ENCODE peak calls at places on chromosomes 16 and 17, in six cellular contexts. F is WTC11, L is fibroblast of lung, U is neural progenitor cell, T is RWPE1, P is heart left ventricle. G is an unnamed sample.

GRCh38 chr16:77841275-77841640 is 52.9 kb downstream of the VAT1L start:
- DNase-seq in F (no peak), U (no peak), P (no peak), L (no peak), T (no peak), G (no peak)

GRCh38 chr17:437545-437944 is 84.9 kb upstream of the RPH3AL start:
- DNase-seq in L (no peak), F (no peak), P (no peak), U (no peak), T (no peak), G (no peak)

GRCh38 chr17:42833771-42834422 is 700 bp downstream of the PSME3 start:
- DNase-seq in T (no peak), P (no peak), L (no peak), F (no peak), U (peak), G (peak)

GRCh38 chr17:83196973-83197880 is 117.8 kb downstream of the METRNL start:
- DNase-seq in T (no peak), P (peak), F (no peak), U (no peak), L (no peak), G (peak)

GRCh38 chr17:16052486-16052885 is 52.9 kb downstream of the TTC19 start:
- DNase-seq in T (no peak), F (no peak), L (no peak), U (no peak), P (no peak), G (no peak)

GRCh38 chr17:59845595-59846390 is 47.0 kb downstream of the TUBD1 start:
- DNase-seq in F (no peak), T (peak), L (peak), P (no peak), U (no peak), G (no peak)

GRCh38 chr16:13153696-13154095 is 252.3 kb downstream of the SHISA9 start:
- DNase-seq in U (no peak), F (no peak), T (no peak), P (no peak), L (no peak), G (no peak)

GRCh38 chr17:79644617-79645016 is 33.8 kb upstream of the RBFOX3 start:
- DNase-seq in P (no peak), T (no peak), U (no peak), F (no peak), L (no peak), G (no peak)

GRCh38 chr17:56347646-56348045 is 194.4 kb downstream of the ANKFN1 start:
- DNase-seq in U (no peak), L (no peak), P (no peak), F (no peak), T (no peak), G (no peak)

GRCh38 chr17:82876149-82876548 is 36.3 kb upstream of the ZNF750 start:
- DNase-seq in F (no peak), L (peak), T (peak), U (no peak), P (peak), G (no peak)

GRCh38 chr17:27868565-27868964 is 24.6 kb downstream of the LYRM9 start:
- DNase-seq in T (no peak), L (no peak), P (no peak), U (no peak), F (no peak), G (no peak)

GRCh38 chr17:51540151-51540550 is 279.8 kb downstream of the UTP18 start:
- DNase-seq in L (no peak), U (no peak), F (no peak), T (no peak), P (no peak), G (no peak)

GRCh38 chr16:84266451-84266850 is 26.6 kb upstream of the KCNG4 start:
- DNase-seq in F (peak), U (peak), T (peak), P (peak), L (peak), G (peak)

GRCh38 chr17:5042152-5043022 is 7.2 kb upstream of the SLC52A1 start:
- DNase-seq in L (no peak), F (no peak), U (no peak), T (no peak), P (no peak), G (no peak)

GRCh38 chr17:12859520-12859919 is 70.2 kb downstream of the ARHGAP44 start:
- DNase-seq in L (no peak), U (no peak), T (no peak), P (no peak), F (no peak), G (no peak)

GRCh38 chr16:728131-728889 is 1.4 kb downstream of the HAGHL start:
- DNase-seq in P (peak), L (peak), U (peak), T (peak), F (peak), G (peak)

GRCh38 chr17:68398731-68399637 is 58.3 kb downstream of the WIPI1 start:
- DNase-seq in T (peak), U (peak), L (peak), P (peak), F (peak), G (peak)

GRCh38 chr17:83098241-83099085 is 19.1 kb downstream of the METRNL start:
- DNase-seq in T (no peak), U (peak), P (no peak), L (no peak), F (no peak), G (peak)

GRCh38 chr16:57071840-57072541 is 20.4 kb upstream of the CPNE2 start:
- DNase-seq in F (no peak), U (no peak), T (peak), L (peak), P (no peak), G (no peak)

GRCh38 chr17:63124536-63124935 is 158.5 kb downstream of the TANC2 start:
- DNase-seq in U (no peak), P (no peak), L (no peak), T (no peak), F (peak), G (peak)

GRCh38 chr16:31371619-31372484 is 16.9 kb downstream of the ITGAX start:
- DNase-seq in T (no peak), F (no peak), L (no peak), U (no peak), P (no peak), G (no peak)

GRCh38 chr16:85436636-85437160 is 176.4 kb upstream of the GSE1 start:
- DNase-seq in P (peak), U (peak), L (peak), F (peak), T (no peak), G (peak)

GRCh38 chr17:32927724-32928526 is at the start of gene TMEM98:
- DNase-seq in U (peak), L (peak), T (no peak), F (peak), P (peak), G (peak)

GRCh38 chr17:5873781-5874180 is 196.4 kb upstream of the WSCD1 start:
- DNase-seq in U (no peak), P (no peak), F (no peak), T (no peak), L (no peak), G (no peak)

GRCh38 chr16:842061-842476 is 41.5 kb upstream of the GNG13 start:
- DNase-seq in L (no peak), U (no peak), T (no peak), F (no peak), P (no peak), G (no peak)

GRCh38 chr16:67758006-67758405 is 38.9 kb upstream of the GFOD2 start:
- DNase-seq in L (no peak), T (no peak), P (no peak), F (no peak), U (no peak), G (no peak)

GRCh38 chr17:37713028-37713431 is 31.8 kb downstream of the HNF1B start:
- DNase-seq in P (no peak), U (no peak), L (no peak), T (no peak), F (no peak), G (no peak)

GRCh38 chr16:3149630-3150345 is 15.0 kb downstream of the ZNF213 start:
- DNase-seq in F (peak), U (peak), T (peak), P (peak), L (peak), G (peak)

GRCh38 chr17:68564415-68565111 is 36.6 kb downstream of the FAM20A start:
- DNase-seq in L (no peak), F (no peak), T (peak), P (no peak), U (no peak), G (no peak)

GRCh38 chr17:73634629-73635028 is 9.6 kb downstream of the SDK2 start:
- DNase-seq in U (no peak), P (no peak), F (no peak), L (no peak), T (no peak), G (no peak)

GRCh38 chr16:66605177-66605999 is 884 bp downstream of the CMTM3 start:
- DNase-seq in U (peak), P (peak), F (peak), L (peak), T (peak), G (peak)

GRCh38 chr16:27547134-27547533 is 2.6 kb downstream of the GTF3C1 start:
- DNase-seq in T (peak), L (peak), F (no peak), U (no peak), P (peak), G (no peak)

GRCh38 chr17:12924614-12925013 is 93.2 kb downstream of the ELAC2 start:
- DNase-seq in P (no peak), L (no peak), F (no peak), U (no peak), T (no peak), G (no peak)

GRCh38 chr17:27294689-27295630 is 1.0 kb downstream of the WSB1 start:
- DNase-seq in U (peak), L (peak), P (peak), T (peak), F (no peak), G (no peak)

GRCh38 chr17:62707425-62707739 is 79.9 kb downstream of the MRC2 start:
- DNase-seq in U (no peak), P (no peak), T (no peak), L (no peak), F (no peak), G (no peak)

GRCh38 chr16:83344014-83344413 is 463.8 kb upstream of the HSBP1 start:
- DNase-seq in T (no peak), L (peak), U (no peak), F (no peak), P (no peak), G (no peak)

GRCh38 chr16:1147027-1147426 is 5.9 kb upstream of the CACNA1H start:
- DNase-seq in F (no peak), P (no peak), L (no peak), T (no peak), U (no peak), G (no peak)

GRCh38 chr17:9209347-9209746 is 188.0 kb downstream of the NTN1 start:
- DNase-seq in L (no peak), P (no peak), T (no peak), U (no peak), F (no peak), G (no peak)

GRCh38 chr16:65634833-65635232 is 513.0 kb upstream of the CDH11 start:
- DNase-seq in F (no peak), U (no peak), L (no peak), T (no peak), P (no peak), G (no peak)

GRCh38 chr16:46882304-46882939 is 1.7 kb upstream of the GPT2 start:
- DNase-seq in T (no peak), U (no peak), L (no peak), P (no peak), F (no peak), G (no peak)

GRCh38 chr16:46884513-46885293 is 541 bp downstream of the GPT2 start:
- DNase-seq in T (no peak), P (no peak), L (no peak), U (peak), F (no peak), G (peak)

GRCh38 chr16:46883353-46883689 is 841 bp upstream of the GPT2 start:
- DNase-seq in T (no peak), L (no peak), P (no peak), F (no peak), U (peak), G (no peak)

GRCh38 chr16:46882940-46883307 is 1.2 kb upstream of the GPT2 start:
- DNase-seq in P (no peak), U (no peak), L (no peak), T (no peak), F (no peak), G (no peak)

DNA sequence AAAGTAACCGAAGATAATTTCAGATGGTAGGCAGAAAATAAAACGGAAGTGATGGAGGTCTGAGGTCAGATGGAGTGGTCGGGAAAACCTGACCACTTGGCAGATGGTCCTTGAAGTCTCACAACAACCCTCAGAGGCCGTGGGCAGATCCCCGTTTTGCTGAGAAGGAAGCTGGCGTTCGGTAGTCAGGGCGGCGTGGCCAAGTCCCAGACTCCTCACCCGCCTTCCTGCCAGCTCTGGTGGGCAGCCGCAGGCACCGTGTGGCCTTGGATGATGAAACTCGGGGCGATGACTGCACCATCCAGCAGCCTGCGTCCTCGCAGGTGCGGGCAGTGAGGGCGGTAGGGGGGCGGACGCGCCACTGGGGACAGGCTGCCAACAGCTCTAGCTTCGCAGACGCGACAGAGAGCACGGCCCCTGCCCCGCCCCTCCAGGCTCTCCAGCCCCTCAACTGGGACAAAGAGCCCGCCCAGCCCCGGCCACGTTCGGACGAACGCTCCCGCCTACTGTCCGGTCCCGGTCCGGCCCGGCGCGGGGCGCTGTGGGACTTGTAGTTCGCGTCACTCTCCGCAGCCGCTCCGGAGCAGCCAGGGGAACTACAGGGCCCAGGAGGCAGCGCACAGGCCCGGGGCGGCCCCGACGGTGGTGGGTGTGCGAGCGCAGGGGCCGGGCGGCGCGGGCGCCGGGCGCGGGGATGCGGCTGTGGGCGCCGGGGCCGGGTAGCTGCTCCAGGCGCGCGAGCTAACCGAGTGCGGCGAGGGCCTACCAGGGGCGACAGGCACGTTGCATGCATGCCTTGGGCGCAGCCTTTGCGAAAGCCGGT is at the start of gene GPT2:
- DNase-seq in L (peak), U (peak), T (peak), F (peak), P (peak), G (peak)
- TF ChIP-seq CTCF in L (no peak), U (no peak), T (no peak), F (no peak), P (peak), G (peak)

DNA sequence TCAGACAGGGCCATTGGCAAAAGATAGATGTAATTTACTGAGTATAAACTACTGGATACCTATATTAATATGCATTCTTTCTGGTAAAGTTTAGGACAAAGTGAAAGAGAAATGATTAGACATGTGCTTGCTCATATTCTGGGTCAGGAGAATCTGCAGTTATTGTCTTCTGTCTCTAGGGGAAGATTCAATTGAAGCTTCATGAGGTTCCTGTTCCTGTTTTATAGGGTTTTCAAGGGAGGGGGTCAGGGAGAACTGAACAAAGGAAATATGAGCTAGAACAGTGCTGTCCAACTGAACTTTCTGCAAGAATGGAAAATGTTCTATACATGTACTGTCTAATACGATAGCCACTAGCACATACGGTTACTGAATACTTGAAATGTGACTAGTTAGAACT is 59.3 kb upstream of the CORO6 start:
- DNase-seq in P (no peak), T (no peak), F (no peak), U (no peak), L (no peak), G (no peak)
- TF ChIP-seq CTCF in P (no peak), T (no peak), F (no peak), U (no peak), L (peak), G (no peak)

DNA sequence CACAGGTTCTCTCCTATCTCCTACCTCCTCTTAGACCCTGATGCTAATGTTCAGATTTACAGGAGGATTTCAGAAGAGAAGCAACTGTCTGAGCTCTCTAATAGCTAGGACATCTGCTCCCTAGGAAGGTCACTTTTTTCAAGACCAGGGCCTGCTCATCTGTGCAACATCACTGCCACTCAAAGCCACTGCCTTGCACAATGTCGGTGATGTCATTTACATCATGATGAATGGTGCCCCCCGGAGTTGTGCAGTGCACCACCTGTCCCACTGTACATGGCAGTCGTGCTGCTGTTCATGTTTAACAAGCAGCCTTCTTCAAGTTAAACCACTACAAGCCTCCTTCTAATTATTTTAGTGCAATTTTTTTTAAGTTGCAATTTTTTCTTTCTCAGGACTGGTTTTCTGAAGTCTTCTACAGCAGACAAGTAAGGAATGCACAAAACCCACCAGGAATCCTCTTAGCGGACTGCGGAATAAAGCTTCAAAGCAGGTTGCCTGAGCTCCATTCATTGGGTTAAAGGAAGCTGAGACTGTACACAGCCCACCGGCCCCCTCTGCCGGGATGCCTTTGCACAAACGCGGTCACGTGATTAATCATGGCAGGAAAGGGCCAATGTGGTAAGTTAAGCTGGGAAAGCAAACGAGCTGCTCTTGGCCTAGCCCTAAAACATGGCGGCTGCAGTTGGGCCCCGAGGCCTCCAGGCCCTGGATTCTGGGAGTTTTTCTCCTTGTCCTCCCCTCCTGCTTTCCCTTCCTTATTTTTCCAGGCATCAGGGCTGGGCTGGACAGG is 74.1 kb downstream of the MYH11 start:
- DNase-seq in P (no peak), L (no peak), F (peak), U (peak), T (no peak), G (no peak)
- TF ChIP-seq CTCF in P (no peak), L (no peak), F (no peak), U (peak), T (no peak), G (no peak)

GRCh38 chr16:58507195-58507962 is 7.4 kb downstream of the NDRG4 start:
- DNase-seq in P (no peak), L (no peak), F (no peak), T (no peak), U (no peak), G (no peak)
- TF ChIP-seq CTCF in P (no peak), L (no peak), F (no peak), T (no peak), U (no peak), G (no peak)

GRCh38 chr16:70468776-70469525 is 14.6 kb downstream of the FCSK start:
- DNase-seq in F (no peak), L (no peak), P (no peak), U (peak), T (no peak), G (no peak)

GRCh38 chr16:70466812-70467090 is 12.4 kb downstream of the FCSK start:
- DNase-seq in L (no peak), F (no peak), U (no peak), T (no peak), P (no peak), G (no peak)

GRCh38 chr16:70467608-70468007 is 13.2 kb downstream of the FCSK start:
- DNase-seq in P (no peak), U (no peak), T (no peak), L (no peak), F (no peak), G (no peak)

GRCh38 chr16:70465999-70466811 is 11.8 kb downstream of the FCSK start:
- DNase-seq in F (no peak), U (no peak), T (no peak), L (no peak), P (no peak), G (no peak)

DNA sequence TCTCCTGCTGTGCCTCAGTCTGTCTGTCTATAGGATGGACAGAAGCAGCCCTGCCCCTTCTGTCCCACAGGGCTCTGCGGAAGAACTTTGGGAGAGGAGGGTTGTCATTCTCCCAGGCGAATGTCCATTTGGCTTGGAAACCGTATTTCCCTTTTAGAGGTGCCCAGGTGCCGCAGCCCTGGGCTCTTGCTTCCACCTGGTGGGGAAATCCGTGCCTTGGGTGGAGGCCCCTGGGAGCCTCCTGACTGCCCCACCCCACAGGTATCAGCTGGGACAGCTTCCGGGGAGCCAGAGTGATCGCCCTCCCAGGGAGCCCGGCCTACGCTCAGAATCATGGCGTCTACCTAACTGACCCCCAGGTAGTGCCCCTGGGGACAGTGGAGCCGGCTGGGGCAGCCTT is 12.7 kb downstream of the FCSK start:
- DNase-seq in F (no peak), P (no peak), L (no peak), T (no peak), U (no peak), G (no peak)
- TF ChIP-seq CTCF in F (no peak), P (no peak), L (no peak), T (no peak), U (no peak), G (no peak)

GRCh38 chr17:31469959-31470358 is 78.5 kb downstream of the RAB11FIP4 start:
- DNase-seq in T (no peak), P (no peak), F (peak), U (peak), L (no peak), G (no peak)
- TF ChIP-seq CTCF in T (no peak), P (no peak), F (no peak), U (no peak), L (no peak), G (no peak)

DNA sequence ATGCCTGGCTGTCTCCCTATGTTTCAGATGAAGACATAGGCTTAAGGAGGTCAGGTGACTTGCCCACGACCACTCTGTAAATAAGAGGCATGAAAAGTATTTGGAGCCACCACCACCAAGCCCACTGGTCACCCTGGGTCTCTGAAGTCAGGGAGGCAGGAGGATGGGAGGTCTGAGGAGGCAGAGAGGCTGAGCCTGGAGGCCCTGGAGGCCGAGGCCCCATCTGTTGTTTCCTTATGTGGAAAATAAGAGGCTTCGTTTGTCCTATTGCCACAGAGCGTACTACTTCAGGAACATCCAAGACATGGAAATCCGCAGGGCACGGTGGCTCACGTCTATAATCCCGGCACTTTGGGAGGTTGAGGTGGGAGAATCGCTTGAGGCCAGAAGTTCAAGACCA is 4.8 kb upstream of the STH start:
- DNase-seq in U (no peak), P (peak), T (no peak), F (no peak), L (no peak), G (no peak)
- TF ChIP-seq CTCF in U (no peak), P (no peak), T (no peak), F (no peak), L (no peak), G (no peak)

G was measured in glutamatergic neuron.